ENCODE peak calls at places on chromosome 2, in five cellular contexts. S, F, R, A and N are unnamed samples.

GRCh38 chr2:190458352-190459107 is 50.4 kb downstream of the MFSD6 start:
- DNase-seq in S (no peak), F (no peak), R (no peak), A (no peak), N (no peak)

GRCh38 chr2:192087398-192087958 is 107.3 kb downstream of the TMEFF2 start:
- DNase-seq in S (no peak), F (no peak), R (peak), A (no peak), N (no peak)

GRCh38 chr2:173099271-173099670 is 23.6 kb downstream of the MAP3K20 start:
- DNase-seq in S (no peak), F (no peak), R (no peak), A (no peak), N (no peak)

GRCh38 chr2:60567919-60568874 is 14.7 kb upstream of the BCL11A start:
- DNase-seq in S (no peak), F (no peak), R (no peak), A (no peak), N (no peak)

GRCh38 chr2:73870084-73870483 is 22.7 kb upstream of the ACTG2 start:
- DNase-seq in S (peak), F (peak), R (no peak), A (peak), N (peak)

GRCh38 chr2:161199885-161200284 is 39.7 kb downstream of the TANK start:
- DNase-seq in S (no peak), F (no peak), R (no peak), A (no peak), N (no peak)

GRCh38 chr2:96024336-96025106 is 10.2 kb downstream of the GPAT2 start:
- DNase-seq in S (no peak), F (no peak), R (no peak), A (no peak), N (no peak)

GRCh38 chr2:51003345-51004192 is 28.4 kb downstream of the NRXN1 start:
- DNase-seq in S (no peak), F (no peak), R (peak), A (no peak), N (no peak)

GRCh38 chr2:206639636-206640035 is 2.7 kb upstream of the FAM237A start:
- DNase-seq in S (no peak), F (no peak), R (no peak), A (no peak), N (no peak)

GRCh38 chr2:15223887-15224286 is 337.2 kb downstream of the NBAS start:
- DNase-seq in S (no peak), F (peak), R (peak), A (no peak), N (peak)

GRCh38 chr2:49403722-49404507 is 249.6 kb upstream of the FSHR start:
- DNase-seq in S (no peak), F (no peak), R (no peak), A (no peak), N (no peak)

GRCh38 chr2:85307527-85307897 is 20.3 kb downstream of the TGOLN2 start:
- DNase-seq in S (no peak), F (no peak), R (no peak), A (no peak), N (no peak)

GRCh38 chr2:99635710-99636431 is 146.1 kb upstream of the REV1 start:
- DNase-seq in S (peak), F (no peak), R (no peak), A (peak), N (no peak)

GRCh38 chr2:232988444-232988843 is 24.6 kb downstream of the NGEF start:
- DNase-seq in S (peak), F (peak), R (peak), A (peak), N (peak)

GRCh38 chr2:121284424-121285076 is 452 bp downstream of the TFCP2L1 start:
- DNase-seq in S (no peak), F (no peak), R (no peak), A (no peak), N (no peak)
- H3K4me3 ChIP-seq in S (peak), F (no peak), R (peak), A (peak), N (no peak)

GRCh38 chr2:127526940-127527804 is 883 bp upstream of the IWS1 start:
- DNase-seq in S (no peak), F (no peak), R (no peak), A (no peak), N (no peak)

GRCh38 chr2:127531133-127531709 is 4.3 kb upstream of the MYO7B start:
- DNase-seq in S (no peak), F (no peak), R (no peak), A (no peak), N (no peak)

GRCh38 chr2:127530245-127531132 is 4.2 kb upstream of the IWS1 start:
- DNase-seq in S (no peak), F (no peak), R (no peak), A (no peak), N (peak)

GRCh38 chr2:127526142-127526939 is at the start of gene IWS1:
- DNase-seq in S (peak), F (peak), R (peak), A (peak), N (peak)

GRCh38 chr2:127528487-127528886 is 2.2 kb upstream of the IWS1 start:
- DNase-seq in S (no peak), F (no peak), R (no peak), A (no peak), N (no peak)
- TF ChIP-seq CTCF in S (no peak), F (no peak), R (no peak), A (no peak), N (no peak)

GRCh38 chr2:11669454-11670291 is at the start of gene NTSR2:
- DNase-seq in S (peak), F (peak), R (no peak), A (no peak), N (peak)
- H3K4me3 ChIP-seq in S (no peak), F (no peak), R (no peak), A (no peak), N (no peak)

DNA sequence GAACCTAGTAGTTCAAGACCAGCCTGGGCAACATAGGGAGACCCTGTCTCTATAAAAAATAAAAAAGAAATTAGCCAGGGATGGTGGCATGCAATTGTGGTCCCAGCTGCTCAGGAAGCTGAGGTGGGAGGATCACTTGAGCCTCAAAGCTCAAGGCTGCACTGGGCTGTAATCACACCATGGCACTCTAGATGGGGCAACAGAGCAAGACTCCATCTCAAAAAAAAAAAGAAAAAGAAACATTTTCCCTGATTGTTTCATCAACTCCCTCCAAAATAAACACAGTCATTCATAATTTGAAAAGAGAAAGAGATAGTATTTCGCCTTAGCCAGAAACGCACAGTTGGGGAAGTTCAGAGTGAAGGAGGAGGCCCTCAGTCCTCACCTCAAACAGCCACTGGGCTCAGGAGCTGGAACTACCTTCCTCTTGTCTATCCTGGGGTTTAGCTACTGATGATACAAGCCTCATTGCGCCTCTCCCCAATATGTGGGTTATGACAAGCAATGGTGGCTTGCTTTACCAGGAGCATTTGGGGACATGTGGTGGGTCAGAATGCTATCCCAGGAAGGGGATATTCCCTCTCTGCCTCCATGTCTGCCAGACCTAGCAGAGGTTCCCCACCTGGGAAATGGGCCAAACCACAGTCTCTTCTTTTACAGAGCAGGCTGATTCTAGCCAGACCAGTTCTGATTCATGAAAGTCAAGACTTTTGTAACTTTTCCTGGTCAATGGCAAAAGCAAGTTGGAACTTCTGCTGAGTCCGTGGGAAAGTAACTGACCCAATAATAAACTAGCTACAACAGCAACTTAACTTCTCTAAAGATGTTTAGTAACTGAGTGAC is 22.2 kb upstream of the TMEM87B start:
- DNase-seq in S (peak), F (peak), R (peak), A (no peak), N (peak)
- TF ChIP-seq CTCF in S (no peak), F (peak), R (peak), A (peak), N (no peak)

GRCh38 chr2:127014224-127014623 is 92.7 kb downstream of the BIN1 start:
- DNase-seq in S (no peak), F (no peak), R (no peak), A (no peak), N (no peak)
- H3K4me3 ChIP-seq in S (no peak), F (no peak), R (no peak), A (no peak), N (no peak)